ENCODE peak calls at places on chromosome 6, in five cellular contexts. One of them, this sample, is unnamed.

GRCh38 chr6:120279706-120280105 is 930.1 kb upstream of the MAN1A1 start:
- DNase-seq in substantia nigra: no peak
- DNase-seq in A549: no peak
- DNase-seq in stimulated activated CD8-positive, alpha-beta memory T cell treated with anti-CD3 and anti-CD28 coated beads, Interleukin-7, amount 100 ng/mL, for 4 hours: no peak
- DNase-seq in transverse colon: no peak
- DNase-seq in this sample: no peak

GRCh38 chr6:22657341-22657985 is 88.1 kb downstream of the HDGFL1 start:
- DNase-seq in substantia nigra: peak
- DNase-seq in A549: no peak
- DNase-seq in stimulated activated CD8-positive, alpha-beta memory T cell treated with anti-CD3 and anti-CD28 coated beads, Interleukin-7, amount 100 ng/mL, for 4 hours: no peak
- DNase-seq in transverse colon: no peak
- DNase-seq in this sample: no peak

GRCh38 chr6:111199935-111200822 is 112.9 kb downstream of the SLC16A10 start:
- DNase-seq in substantia nigra: no peak
- DNase-seq in A549: no peak
- DNase-seq in stimulated activated CD8-positive, alpha-beta memory T cell treated with anti-CD3 and anti-CD28 coated beads, Interleukin-7, amount 100 ng/mL, for 4 hours: no peak
- DNase-seq in transverse colon: no peak
- DNase-seq in this sample: no peak

GRCh38 chr6:44166591-44167184 is 8.1 kb downstream of the CAPN11 start:
- DNase-seq in substantia nigra: no peak
- DNase-seq in A549: no peak
- DNase-seq in stimulated activated CD8-positive, alpha-beta memory T cell treated with anti-CD3 and anti-CD28 coated beads, Interleukin-7, amount 100 ng/mL, for 4 hours: no peak
- DNase-seq in transverse colon: no peak
- DNase-seq in this sample: peak

GRCh38 chr6:18148304-18149025 is 6.4 kb downstream of the TPMT start:
- DNase-seq in substantia nigra: no peak
- DNase-seq in A549: peak
- DNase-seq in stimulated activated CD8-positive, alpha-beta memory T cell treated with anti-CD3 and anti-CD28 coated beads, Interleukin-7, amount 100 ng/mL, for 4 hours: no peak
- DNase-seq in transverse colon: peak
- DNase-seq in this sample: no peak

GRCh38 chr6:23394699-23395098 is 731.3 kb upstream of the NRSN1 start:
- DNase-seq in substantia nigra: no peak
- DNase-seq in A549: no peak
- DNase-seq in stimulated activated CD8-positive, alpha-beta memory T cell treated with anti-CD3 and anti-CD28 coated beads, Interleukin-7, amount 100 ng/mL, for 4 hours: no peak
- DNase-seq in transverse colon: no peak
- DNase-seq in this sample: no peak

GRCh38 chr6:53033764-53034163 is 31.4 kb upstream of the FBXO9 start:
- DNase-seq in substantia nigra: no peak
- DNase-seq in A549: no peak
- DNase-seq in stimulated activated CD8-positive, alpha-beta memory T cell treated with anti-CD3 and anti-CD28 coated beads, Interleukin-7, amount 100 ng/mL, for 4 hours: no peak
- DNase-seq in transverse colon: no peak
- DNase-seq in this sample: no peak

GRCh38 chr6:46521464-46521971 is 30.3 kb upstream of the RCAN2 start:
- DNase-seq in substantia nigra: no peak
- DNase-seq in A549: no peak
- DNase-seq in stimulated activated CD8-positive, alpha-beta memory T cell treated with anti-CD3 and anti-CD28 coated beads, Interleukin-7, amount 100 ng/mL, for 4 hours: no peak
- DNase-seq in transverse colon: no peak
- DNase-seq in this sample: no peak

GRCh38 chr6:68186870-68187269 is 448.2 kb upstream of the ADGRB3 start:
- DNase-seq in substantia nigra: no peak
- DNase-seq in A549: no peak
- DNase-seq in stimulated activated CD8-positive, alpha-beta memory T cell treated with anti-CD3 and anti-CD28 coated beads, Interleukin-7, amount 100 ng/mL, for 4 hours: no peak
- DNase-seq in transverse colon: no peak
- DNase-seq in this sample: peak

GRCh38 chr6:45254242-45254641 is 73.9 kb upstream of the RUNX2 start:
- DNase-seq in substantia nigra: no peak
- DNase-seq in A549: no peak
- DNase-seq in stimulated activated CD8-positive, alpha-beta memory T cell treated with anti-CD3 and anti-CD28 coated beads, Interleukin-7, amount 100 ng/mL, for 4 hours: no peak
- DNase-seq in transverse colon: no peak
- DNase-seq in this sample: no peak

GRCh38 chr6:111725446-111726112 is 119.9 kb upstream of the TRAF3IP2 start:
- DNase-seq in substantia nigra: peak
- DNase-seq in A549: no peak
- DNase-seq in stimulated activated CD8-positive, alpha-beta memory T cell treated with anti-CD3 and anti-CD28 coated beads, Interleukin-7, amount 100 ng/mL, for 4 hours: no peak
- DNase-seq in transverse colon: no peak
- DNase-seq in this sample: no peak

GRCh38 chr6:109491207-109491938 is 8.4 kb upstream of the ZBTB24 start:
- DNase-seq in substantia nigra: no peak
- DNase-seq in A549: no peak
- DNase-seq in stimulated activated CD8-positive, alpha-beta memory T cell treated with anti-CD3 and anti-CD28 coated beads, Interleukin-7, amount 100 ng/mL, for 4 hours: no peak
- DNase-seq in transverse colon: no peak
- DNase-seq in this sample: peak

GRCh38 chr6:16756660-16757270 is 4.5 kb downstream of the ATXN1 start:
- DNase-seq in substantia nigra: no peak
- DNase-seq in A549: no peak
- DNase-seq in stimulated activated CD8-positive, alpha-beta memory T cell treated with anti-CD3 and anti-CD28 coated beads, Interleukin-7, amount 100 ng/mL, for 4 hours: no peak
- DNase-seq in transverse colon: no peak
- DNase-seq in this sample: no peak

GRCh38 chr6:1855890-1856289 is 246.2 kb downstream of the FOXC1 start:
- DNase-seq in substantia nigra: no peak
- DNase-seq in A549: no peak
- DNase-seq in stimulated activated CD8-positive, alpha-beta memory T cell treated with anti-CD3 and anti-CD28 coated beads, Interleukin-7, amount 100 ng/mL, for 4 hours: no peak
- DNase-seq in transverse colon: no peak
- DNase-seq in this sample: no peak

GRCh38 chr6:109183109-109183508 is 87.8 kb downstream of the CEP57L1 start:
- DNase-seq in substantia nigra: no peak
- DNase-seq in A549: peak
- DNase-seq in stimulated activated CD8-positive, alpha-beta memory T cell treated with anti-CD3 and anti-CD28 coated beads, Interleukin-7, amount 100 ng/mL, for 4 hours: no peak
- DNase-seq in transverse colon: no peak
- DNase-seq in this sample: peak

GRCh38 chr6:69994251-69994650 is 127.9 kb downstream of the COL19A1 start:
- DNase-seq in substantia nigra: no peak
- DNase-seq in A549: no peak
- DNase-seq in stimulated activated CD8-positive, alpha-beta memory T cell treated with anti-CD3 and anti-CD28 coated beads, Interleukin-7, amount 100 ng/mL, for 4 hours: no peak
- DNase-seq in transverse colon: no peak
- DNase-seq in this sample: no peak

GRCh38 chr6:5723905-5724691 is 282.6 kb downstream of the NRN1 start:
- DNase-seq in substantia nigra: peak
- DNase-seq in A549: no peak
- DNase-seq in stimulated activated CD8-positive, alpha-beta memory T cell treated with anti-CD3 and anti-CD28 coated beads, Interleukin-7, amount 100 ng/mL, for 4 hours: peak
- DNase-seq in transverse colon: peak
- DNase-seq in this sample: no peak

GRCh38 chr6:151616091-151616513 is 122.3 kb downstream of the CCDC170 start:
- DNase-seq in substantia nigra: no peak
- DNase-seq in A549: no peak
- DNase-seq in stimulated activated CD8-positive, alpha-beta memory T cell treated with anti-CD3 and anti-CD28 coated beads, Interleukin-7, amount 100 ng/mL, for 4 hours: no peak
- DNase-seq in transverse colon: no peak
- DNase-seq in this sample: peak

GRCh38 chr6:1035419-1035818 is 276.5 kb upstream of the FOXQ1 start:
- DNase-seq in substantia nigra: no peak
- DNase-seq in A549: no peak
- DNase-seq in stimulated activated CD8-positive, alpha-beta memory T cell treated with anti-CD3 and anti-CD28 coated beads, Interleukin-7, amount 100 ng/mL, for 4 hours: no peak
- DNase-seq in transverse colon: no peak
- DNase-seq in this sample: no peak

GRCh38 chr6:47097092-47097945 is 55.2 kb upstream of the ADGRF1 start:
- DNase-seq in substantia nigra: peak
- DNase-seq in A549: peak
- DNase-seq in stimulated activated CD8-positive, alpha-beta memory T cell treated with anti-CD3 and anti-CD28 coated beads, Interleukin-7, amount 100 ng/mL, for 4 hours: no peak
- DNase-seq in transverse colon: peak
- DNase-seq in this sample: peak

GRCh38 chr6:142478117-142478516 is 176.3 kb downstream of the ADGRG6 start:
- DNase-seq in substantia nigra: no peak
- DNase-seq in A549: peak
- DNase-seq in stimulated activated CD8-positive, alpha-beta memory T cell treated with anti-CD3 and anti-CD28 coated beads, Interleukin-7, amount 100 ng/mL, for 4 hours: no peak
- DNase-seq in transverse colon: no peak
- DNase-seq in this sample: peak

GRCh38 chr6:156934054-156934424 is 156.9 kb downstream of the ARID1B start:
- DNase-seq in substantia nigra: no peak
- DNase-seq in A549: no peak
- DNase-seq in stimulated activated CD8-positive, alpha-beta memory T cell treated with anti-CD3 and anti-CD28 coated beads, Interleukin-7, amount 100 ng/mL, for 4 hours: no peak
- DNase-seq in transverse colon: no peak
- DNase-seq in this sample: no peak

GRCh38 chr6:166707045-166707444 is 80.0 kb upstream of the RPS6KA2 start:
- DNase-seq in substantia nigra: peak
- DNase-seq in A549: peak
- DNase-seq in stimulated activated CD8-positive, alpha-beta memory T cell treated with anti-CD3 and anti-CD28 coated beads, Interleukin-7, amount 100 ng/mL, for 4 hours: no peak
- DNase-seq in transverse colon: peak
- DNase-seq in this sample: peak

GRCh38 chr6:119541132-119541905 is 191.8 kb upstream of the MAN1A1 start:
- DNase-seq in substantia nigra: no peak
- DNase-seq in A549: peak
- DNase-seq in stimulated activated CD8-positive, alpha-beta memory T cell treated with anti-CD3 and anti-CD28 coated beads, Interleukin-7, amount 100 ng/mL, for 4 hours: no peak
- DNase-seq in transverse colon: no peak
- DNase-seq in this sample: no peak

GRCh38 chr6:21752054-21752811 is 158.7 kb downstream of the SOX4 start:
- DNase-seq in substantia nigra: no peak
- DNase-seq in A549: no peak
- DNase-seq in stimulated activated CD8-positive, alpha-beta memory T cell treated with anti-CD3 and anti-CD28 coated beads, Interleukin-7, amount 100 ng/mL, for 4 hours: no peak
- DNase-seq in transverse colon: no peak
- DNase-seq in this sample: no peak

GRCh38 chr6:106609699-106610098 is 19.6 kb downstream of the RTN4IP1 start:
- DNase-seq in substantia nigra: no peak
- DNase-seq in A549: peak
- DNase-seq in stimulated activated CD8-positive, alpha-beta memory T cell treated with anti-CD3 and anti-CD28 coated beads, Interleukin-7, amount 100 ng/mL, for 4 hours: no peak
- DNase-seq in transverse colon: peak
- DNase-seq in this sample: peak

GRCh38 chr6:40899684-40900155 is 139.3 kb downstream of the UNC5CL start:
- DNase-seq in substantia nigra: no peak
- DNase-seq in A549: no peak
- DNase-seq in stimulated activated CD8-positive, alpha-beta memory T cell treated with anti-CD3 and anti-CD28 coated beads, Interleukin-7, amount 100 ng/mL, for 4 hours: no peak
- DNase-seq in transverse colon: peak
- DNase-seq in this sample: no peak

GRCh38 chr6:152233547-152234320 is 403.4 kb downstream of the SYNE1 start:
- DNase-seq in substantia nigra: no peak
- DNase-seq in A549: no peak
- DNase-seq in stimulated activated CD8-positive, alpha-beta memory T cell treated with anti-CD3 and anti-CD28 coated beads, Interleukin-7, amount 100 ng/mL, for 4 hours: no peak
- DNase-seq in transverse colon: no peak
- DNase-seq in this sample: no peak

GRCh38 chr6:81894286-81894685 is 141.8 kb upstream of the TENT5A start:
- DNase-seq in substantia nigra: no peak
- DNase-seq in A549: no peak
- DNase-seq in stimulated activated CD8-positive, alpha-beta memory T cell treated with anti-CD3 and anti-CD28 coated beads, Interleukin-7, amount 100 ng/mL, for 4 hours: no peak
- DNase-seq in transverse colon: no peak
- DNase-seq in this sample: no peak

GRCh38 chr6:47203266-47203967 is 106.3 kb downstream of the TNFRSF21 start:
- DNase-seq in substantia nigra: no peak
- DNase-seq in A549: no peak
- DNase-seq in stimulated activated CD8-positive, alpha-beta memory T cell treated with anti-CD3 and anti-CD28 coated beads, Interleukin-7, amount 100 ng/mL, for 4 hours: no peak
- DNase-seq in transverse colon: no peak
- DNase-seq in this sample: no peak

GRCh38 chr6:153668758-153669157 is 370.3 kb upstream of the OPRM1 start:
- DNase-seq in substantia nigra: no peak
- DNase-seq in A549: no peak
- DNase-seq in stimulated activated CD8-positive, alpha-beta memory T cell treated with anti-CD3 and anti-CD28 coated beads, Interleukin-7, amount 100 ng/mL, for 4 hours: no peak
- DNase-seq in transverse colon: no peak
- DNase-seq in this sample: no peak

GRCh38 chr6:63440057-63440456 is 120.3 kb upstream of the LGSN start:
- DNase-seq in substantia nigra: no peak
- DNase-seq in A549: peak
- DNase-seq in stimulated activated CD8-positive, alpha-beta memory T cell treated with anti-CD3 and anti-CD28 coated beads, Interleukin-7, amount 100 ng/mL, for 4 hours: no peak
- DNase-seq in transverse colon: no peak
- DNase-seq in this sample: no peak

GRCh38 chr6:57135885-57136284 is 36.2 kb upstream of the BAG2 start:
- DNase-seq in substantia nigra: no peak
- DNase-seq in A549: no peak
- DNase-seq in stimulated activated CD8-positive, alpha-beta memory T cell treated with anti-CD3 and anti-CD28 coated beads, Interleukin-7, amount 100 ng/mL, for 4 hours: no peak
- DNase-seq in transverse colon: no peak
- DNase-seq in this sample: no peak

GRCh38 chr6:117346142-117346930 is 79.4 kb downstream of the ROS1 start:
- DNase-seq in substantia nigra: no peak
- DNase-seq in A549: no peak
- DNase-seq in stimulated activated CD8-positive, alpha-beta memory T cell treated with anti-CD3 and anti-CD28 coated beads, Interleukin-7, amount 100 ng/mL, for 4 hours: no peak
- DNase-seq in transverse colon: no peak
- DNase-seq in this sample: peak

This sample was measured in GM23338.